ENCODE peak calls at places on chromosomes 12 and 14, in seven cellular contexts. One of them, this sample, is unnamed.

GRCh38 chr14:53942970-53943750 is 13.5 kb downstream of the BMP4 start:
- DNase-seq in cardiac fibroblast: no peak
- DNase-seq in upper lobe of right lung: no peak
- DNase-seq in GM13977: no peak
- DNase-seq in H9: no peak
- DNase-seq in natural killer cell: no peak
- DNase-seq in sigmoid colon: no peak
- DNase-seq in this sample: no peak

GRCh38 chr12:50166776-50167025 is 468 bp downstream of the CERS5 start:
- DNase-seq in cardiac fibroblast: no peak
- DNase-seq in upper lobe of right lung: no peak
- DNase-seq in GM13977: no peak
- DNase-seq in H9: no peak
- DNase-seq in natural killer cell: peak; percentile 20
- DNase-seq in sigmoid colon: peak; percentile 72
- DNase-seq in this sample: peak; percentile 32

GRCh38 chr14:98136019-98136418 is 1136.0 kb downstream of the BCL11B start:
- DNase-seq in cardiac fibroblast: no peak
- DNase-seq in upper lobe of right lung: no peak
- DNase-seq in GM13977: no peak
- DNase-seq in H9: no peak
- DNase-seq in natural killer cell: no peak
- DNase-seq in sigmoid colon: no peak
- DNase-seq in this sample: no peak

GRCh38 chr14:92600318-92601053 is 86.9 kb downstream of the RIN3 start:
- DNase-seq in cardiac fibroblast: peak; percentile 76
- DNase-seq in upper lobe of right lung: no peak
- DNase-seq in GM13977: no peak
- DNase-seq in H9: no peak
- DNase-seq in natural killer cell: no peak
- DNase-seq in sigmoid colon: no peak
- DNase-seq in this sample: no peak

GRCh38 chr12:124231980-124232653 is 62.8 kb upstream of the RFLNA start:
- DNase-seq in cardiac fibroblast: no peak
- DNase-seq in upper lobe of right lung: peak; percentile 77
- DNase-seq in GM13977: no peak
- DNase-seq in H9: no peak
- DNase-seq in natural killer cell: no peak
- DNase-seq in sigmoid colon: no peak
- DNase-seq in this sample: no peak

GRCh38 chr14:20935303-20935984 is 19.8 kb upstream of the RNASE2 start:
- DNase-seq in cardiac fibroblast: no peak
- DNase-seq in upper lobe of right lung: no peak
- DNase-seq in GM13977: no peak
- DNase-seq in H9: no peak
- DNase-seq in natural killer cell: no peak
- DNase-seq in sigmoid colon: no peak
- DNase-seq in this sample: no peak

GRCh38 chr14:37232907-37233481 is 35.3 kb downstream of the MIPOL1 start:
- DNase-seq in cardiac fibroblast: peak; percentile 59
- DNase-seq in upper lobe of right lung: no peak
- DNase-seq in GM13977: peak; percentile 23
- DNase-seq in H9: no peak
- DNase-seq in natural killer cell: no peak
- DNase-seq in sigmoid colon: no peak
- DNase-seq in this sample: no peak

GRCh38 chr14:47557894-47558293 is 117.5 kb downstream of the MDGA2 start:
- DNase-seq in cardiac fibroblast: no peak
- DNase-seq in upper lobe of right lung: no peak
- DNase-seq in GM13977: no peak
- DNase-seq in H9: no peak
- DNase-seq in natural killer cell: no peak
- DNase-seq in sigmoid colon: no peak
- DNase-seq in this sample: no peak

DNA sequence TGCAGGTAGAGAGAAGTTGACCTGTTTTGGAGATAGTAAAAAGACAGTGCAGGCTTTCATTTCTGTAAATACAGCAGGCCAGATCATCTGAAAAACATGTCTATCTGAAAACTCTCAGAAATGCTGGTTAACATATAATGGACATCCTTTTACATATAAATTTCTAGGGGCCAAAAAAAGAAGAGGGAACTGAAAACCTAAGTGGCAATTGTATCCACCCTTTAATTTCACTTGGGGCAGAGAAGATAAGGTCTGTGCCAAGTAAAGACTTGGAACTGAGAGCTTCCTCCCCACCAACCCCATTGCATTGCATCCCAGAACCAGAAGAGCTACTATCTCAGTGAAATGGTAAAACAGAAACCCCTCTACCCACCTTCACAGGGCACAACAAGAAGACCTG is 141.0 kb downstream of the SRGAP1 start:
- DNase-seq in cardiac fibroblast: no peak
- DNase-seq in upper lobe of right lung: no peak
- DNase-seq in GM13977: no peak
- DNase-seq in H9: no peak
- DNase-seq in natural killer cell: no peak
- DNase-seq in sigmoid colon: no peak
- DNase-seq in this sample: no peak
- TF ChIP-seq CTCF in cardiac fibroblast: no peak
- TF ChIP-seq CTCF in upper lobe of right lung: no peak
- TF ChIP-seq CTCF in GM13977: no peak
- TF ChIP-seq CTCF in H9: no peak
- TF ChIP-seq CTCF in natural killer cell: no peak
- TF ChIP-seq CTCF in sigmoid colon: no peak
- TF ChIP-seq CTCF in this sample: no peak

GRCh38 chr14:72946491-72946890 is 20.2 kb downstream of the DCAF4 start:
- DNase-seq in cardiac fibroblast: no peak
- DNase-seq in upper lobe of right lung: no peak
- DNase-seq in GM13977: no peak
- DNase-seq in H9: no peak
- DNase-seq in natural killer cell: no peak
- DNase-seq in sigmoid colon: no peak
- DNase-seq in this sample: no peak
- TF ChIP-seq CTCF in cardiac fibroblast: no peak
- TF ChIP-seq CTCF in upper lobe of right lung: no peak
- TF ChIP-seq CTCF in GM13977: no peak
- TF ChIP-seq CTCF in H9: no peak
- TF ChIP-seq CTCF in natural killer cell: no peak
- TF ChIP-seq CTCF in sigmoid colon: no peak
- TF ChIP-seq CTCF in this sample: no peak

DNA sequence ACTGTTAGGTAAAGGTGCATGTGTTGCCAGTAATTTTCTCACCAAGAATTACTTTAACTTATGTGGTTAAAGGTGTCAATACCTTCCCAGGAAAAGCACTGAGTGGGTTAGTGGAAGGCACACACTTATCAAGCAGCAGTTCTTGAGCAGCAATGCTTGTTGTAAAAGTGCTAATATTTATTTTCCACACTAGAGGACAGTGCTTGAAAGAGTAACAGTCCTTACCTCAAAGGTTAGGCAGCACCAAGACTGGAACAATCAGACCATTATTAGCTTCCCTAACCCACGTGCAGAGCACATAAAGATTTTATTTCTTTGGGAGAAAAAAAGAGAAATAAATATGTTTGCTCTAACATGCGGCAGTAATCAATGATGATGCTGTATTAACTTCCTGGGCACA is 48.8 kb upstream of the KRR1 start:
- DNase-seq in cardiac fibroblast: peak; percentile 84
- DNase-seq in upper lobe of right lung: no peak
- DNase-seq in GM13977: peak; percentile 8
- DNase-seq in H9: no peak
- DNase-seq in natural killer cell: no peak
- DNase-seq in sigmoid colon: no peak
- DNase-seq in this sample: no peak
- TF ChIP-seq CTCF in cardiac fibroblast: peak; percentile 55
- TF ChIP-seq CTCF in upper lobe of right lung: peak; percentile 33
- TF ChIP-seq CTCF in GM13977: peak; percentile 50
- TF ChIP-seq CTCF in H9: peak; percentile 37
- TF ChIP-seq CTCF in natural killer cell: no peak
- TF ChIP-seq CTCF in sigmoid colon: no peak
- TF ChIP-seq CTCF in this sample: peak; percentile 54

GRCh38 chr12:56348776-56349175 is 10.1 kb downstream of the IL23A start:
- DNase-seq in cardiac fibroblast: no peak
- DNase-seq in upper lobe of right lung: no peak
- DNase-seq in GM13977: no peak
- DNase-seq in H9: no peak
- DNase-seq in natural killer cell: no peak
- DNase-seq in sigmoid colon: no peak
- DNase-seq in this sample: no peak

GRCh38 chr12:56350662-56351061 is 9.2 kb downstream of the STAT2 start:
- DNase-seq in cardiac fibroblast: no peak
- DNase-seq in upper lobe of right lung: no peak
- DNase-seq in GM13977: no peak
- DNase-seq in H9: no peak
- DNase-seq in natural killer cell: no peak
- DNase-seq in sigmoid colon: no peak
- DNase-seq in this sample: no peak

GRCh38 chr12:56351325-56351724 is 8.6 kb downstream of the STAT2 start:
- DNase-seq in cardiac fibroblast: no peak
- DNase-seq in upper lobe of right lung: no peak
- DNase-seq in GM13977: no peak
- DNase-seq in H9: no peak
- DNase-seq in natural killer cell: no peak
- DNase-seq in sigmoid colon: no peak
- DNase-seq in this sample: no peak

DNA sequence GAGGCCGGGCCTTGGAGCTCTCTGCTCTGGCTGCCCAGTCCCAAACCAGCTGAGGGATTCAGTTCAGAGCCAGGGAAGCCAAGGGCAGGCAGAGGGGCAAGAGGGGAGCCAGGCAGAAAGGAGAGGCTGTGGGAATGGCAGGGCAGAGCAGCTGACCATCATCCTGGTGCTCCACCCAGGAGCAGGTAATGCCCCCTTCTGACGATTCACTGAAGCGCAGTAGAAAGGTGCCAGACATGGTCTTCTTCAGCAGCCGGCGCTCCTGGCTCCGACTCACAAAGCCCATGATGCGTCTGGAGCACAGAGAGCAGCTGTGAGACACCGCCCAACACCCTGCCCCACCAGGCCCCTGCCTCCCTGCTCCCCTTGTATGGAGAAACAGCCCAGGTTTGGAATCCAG is 8.0 kb downstream of the IL23A start:
- DNase-seq in cardiac fibroblast: no peak
- DNase-seq in upper lobe of right lung: no peak
- DNase-seq in GM13977: no peak
- DNase-seq in H9: peak; percentile 78
- DNase-seq in natural killer cell: no peak
- DNase-seq in sigmoid colon: no peak
- DNase-seq in this sample: no peak
- TF ChIP-seq CTCF in cardiac fibroblast: no peak
- TF ChIP-seq CTCF in upper lobe of right lung: no peak
- TF ChIP-seq CTCF in GM13977: peak; percentile 28
- TF ChIP-seq CTCF in H9: peak; percentile 57
- TF ChIP-seq CTCF in natural killer cell: no peak
- TF ChIP-seq CTCF in sigmoid colon: no peak
- TF ChIP-seq CTCF in this sample: no peak

DNA sequence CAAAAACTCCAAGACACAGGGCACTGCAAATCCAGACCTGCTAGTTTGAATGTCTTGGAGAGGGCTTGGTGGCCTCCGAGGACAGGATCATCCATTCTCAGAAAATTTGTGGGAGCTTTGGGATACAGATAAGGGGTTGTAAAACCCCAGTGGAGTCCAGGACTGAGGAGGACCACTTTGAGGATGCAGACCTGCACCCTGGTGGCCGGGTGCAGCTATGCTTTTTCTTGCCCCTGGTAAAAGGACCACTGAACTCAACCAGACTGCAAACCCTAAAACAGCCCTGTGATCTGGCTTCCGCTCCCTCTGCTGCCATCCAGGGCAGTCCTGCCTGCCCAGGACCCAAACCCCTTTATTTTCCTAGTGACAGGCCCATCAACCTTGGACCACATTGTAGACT is 169.5 kb upstream of the DAAM1 start:
- DNase-seq in cardiac fibroblast: peak; percentile 13
- DNase-seq in upper lobe of right lung: no peak
- DNase-seq in GM13977: no peak
- DNase-seq in H9: peak; percentile 58
- DNase-seq in natural killer cell: no peak
- DNase-seq in sigmoid colon: no peak
- DNase-seq in this sample: no peak
- TF ChIP-seq CTCF in cardiac fibroblast: peak; percentile 44
- TF ChIP-seq CTCF in upper lobe of right lung: no peak
- TF ChIP-seq CTCF in GM13977: peak; percentile 44
- TF ChIP-seq CTCF in H9: peak; percentile 68
- TF ChIP-seq CTCF in natural killer cell: peak; percentile 11
- TF ChIP-seq CTCF in sigmoid colon: no peak
- TF ChIP-seq CTCF in this sample: no peak

GRCh38 chr12:30021046-30021833 is 237.5 kb upstream of the TMTC1 start:
- DNase-seq in cardiac fibroblast: peak; percentile 78
- DNase-seq in upper lobe of right lung: no peak
- DNase-seq in GM13977: no peak
- DNase-seq in H9: no peak
- DNase-seq in natural killer cell: no peak
- DNase-seq in sigmoid colon: no peak
- DNase-seq in this sample: no peak
- TF ChIP-seq CTCF in cardiac fibroblast: no peak
- TF ChIP-seq CTCF in upper lobe of right lung: no peak
- TF ChIP-seq CTCF in GM13977: no peak
- TF ChIP-seq CTCF in H9: no peak
- TF ChIP-seq CTCF in natural killer cell: no peak
- TF ChIP-seq CTCF in sigmoid colon: no peak
- TF ChIP-seq CTCF in this sample: no peak